ENCODE peak calls at places on chromosomes 2 and 18, in five cellular contexts. One of them, this sample, is unnamed.

GRCh38 chr2:231597014-231597611 is 4.4 kb downstream of the TEX44 start:
- DNase-seq in GM13977: peak
- DNase-seq in CD4-positive, alpha-beta T cell: no peak
- DNase-seq in neural crest cell: no peak
- DNase-seq in fibroblast of lung: peak
- DNase-seq in this sample: no peak

GRCh38 chr2:105504459-105504858 is 105.6 kb upstream of the FHL2 start:
- DNase-seq in neural crest cell: no peak
- DNase-seq in CD4-positive, alpha-beta T cell: no peak
- DNase-seq in GM13977: no peak
- DNase-seq in fibroblast of lung: no peak
- DNase-seq in this sample: no peak

GRCh38 chr2:239930871-239931771 is 94.0 kb downstream of the NDUFA10 start:
- DNase-seq in GM13977: no peak
- DNase-seq in CD4-positive, alpha-beta T cell: no peak
- DNase-seq in neural crest cell: no peak
- DNase-seq in fibroblast of lung: no peak
- DNase-seq in this sample: no peak

GRCh38 chr2:127705281-127706065 is 4.2 kb downstream of the SFT2D3 start:
- DNase-seq in GM13977: no peak
- DNase-seq in CD4-positive, alpha-beta T cell: no peak
- DNase-seq in neural crest cell: no peak
- DNase-seq in fibroblast of lung: peak
- DNase-seq in this sample: no peak

GRCh38 chr2:216195565-216195978 is 86.4 kb downstream of the XRCC5 start:
- DNase-seq in fibroblast of lung: peak
- DNase-seq in neural crest cell: no peak
- DNase-seq in CD4-positive, alpha-beta T cell: no peak
- DNase-seq in GM13977: no peak
- DNase-seq in this sample: no peak

GRCh38 chr2:213420829-213421385 is 136.6 kb downstream of the SPAG16 start:
- DNase-seq in neural crest cell: no peak
- DNase-seq in CD4-positive, alpha-beta T cell: no peak
- DNase-seq in fibroblast of lung: no peak
- DNase-seq in GM13977: no peak
- DNase-seq in this sample: no peak

GRCh38 chr18:12751503-12751884 is 48.7 kb downstream of the PSMG2 start:
- DNase-seq in CD4-positive, alpha-beta T cell: no peak
- DNase-seq in neural crest cell: no peak
- DNase-seq in GM13977: peak
- DNase-seq in fibroblast of lung: no peak
- DNase-seq in this sample: no peak

GRCh38 chr2:152468832-152469692 is 134.1 kb downstream of the FMNL2 start:
- DNase-seq in fibroblast of lung: no peak
- DNase-seq in CD4-positive, alpha-beta T cell: no peak
- DNase-seq in GM13977: no peak
- DNase-seq in neural crest cell: no peak
- DNase-seq in this sample: no peak

GRCh38 chr2:29443086-29443485 is 327.9 kb downstream of the CLIP4 start:
- DNase-seq in fibroblast of lung: no peak
- DNase-seq in GM13977: no peak
- DNase-seq in CD4-positive, alpha-beta T cell: no peak
- DNase-seq in neural crest cell: no peak
- DNase-seq in this sample: no peak

GRCh38 chr2:1799174-1799573 is 54.9 kb upstream of the PXDN start:
- DNase-seq in CD4-positive, alpha-beta T cell: no peak
- DNase-seq in neural crest cell: no peak
- DNase-seq in GM13977: no peak
- DNase-seq in fibroblast of lung: no peak
- DNase-seq in this sample: no peak

GRCh38 chr2:21468609-21469008 is 344.8 kb downstream of the TDRD15 start:
- DNase-seq in neural crest cell: no peak
- DNase-seq in fibroblast of lung: no peak
- DNase-seq in CD4-positive, alpha-beta T cell: no peak
- DNase-seq in GM13977: no peak
- DNase-seq in this sample: no peak

GRCh38 chr18:76823574-76823973 is 1.2 kb downstream of the ZNF236 start:
- DNase-seq in CD4-positive, alpha-beta T cell: no peak
- DNase-seq in neural crest cell: peak
- DNase-seq in GM13977: peak
- DNase-seq in fibroblast of lung: peak
- DNase-seq in this sample: peak

GRCh38 chr18:78753240-78753639 is 226.4 kb upstream of the SALL3 start:
- DNase-seq in GM13977: no peak
- DNase-seq in fibroblast of lung: no peak
- DNase-seq in CD4-positive, alpha-beta T cell: no peak
- DNase-seq in neural crest cell: no peak
- DNase-seq in this sample: no peak

GRCh38 chr2:145845207-145845894 is 1325.4 kb upstream of the ZEB2 start:
- DNase-seq in fibroblast of lung: peak
- DNase-seq in neural crest cell: no peak
- DNase-seq in GM13977: no peak
- DNase-seq in CD4-positive, alpha-beta T cell: no peak
- DNase-seq in this sample: peak

GRCh38 chr2:239348563-239349447 is 52.0 kb downstream of the HDAC4 start:
- DNase-seq in neural crest cell: no peak
- DNase-seq in GM13977: no peak
- DNase-seq in CD4-positive, alpha-beta T cell: no peak
- DNase-seq in fibroblast of lung: no peak
- DNase-seq in this sample: no peak

GRCh38 chr2:63494968-63495367 is 93.3 kb downstream of the WDPCP start:
- DNase-seq in GM13977: no peak
- DNase-seq in CD4-positive, alpha-beta T cell: no peak
- DNase-seq in fibroblast of lung: no peak
- DNase-seq in neural crest cell: no peak
- DNase-seq in this sample: no peak

GRCh38 chr2:1612391-1613077 is 131.8 kb downstream of the PXDN start:
- DNase-seq in fibroblast of lung: no peak
- DNase-seq in neural crest cell: no peak
- DNase-seq in CD4-positive, alpha-beta T cell: no peak
- DNase-seq in GM13977: no peak
- DNase-seq in this sample: no peak

GRCh38 chr18:57441395-57441794 is 6.2 kb downstream of the ONECUT2 start:
- DNase-seq in fibroblast of lung: no peak
- DNase-seq in CD4-positive, alpha-beta T cell: no peak
- DNase-seq in GM13977: peak
- DNase-seq in neural crest cell: no peak
- DNase-seq in this sample: no peak

GRCh38 chr18:37540424-37541121 is 25.0 kb downstream of the CELF4 start:
- DNase-seq in fibroblast of lung: no peak
- DNase-seq in neural crest cell: no peak
- DNase-seq in GM13977: no peak
- DNase-seq in CD4-positive, alpha-beta T cell: no peak
- DNase-seq in this sample: no peak

GRCh38 chr2:42886921-42887320 is 94.5 kb upstream of the HAAO start:
- DNase-seq in GM13977: no peak
- DNase-seq in fibroblast of lung: peak
- DNase-seq in neural crest cell: no peak
- DNase-seq in CD4-positive, alpha-beta T cell: no peak
- DNase-seq in this sample: no peak

GRCh38 chr2:17373736-17374135 is 144.5 kb downstream of the RAD51AP2 start:
- DNase-seq in neural crest cell: no peak
- DNase-seq in CD4-positive, alpha-beta T cell: no peak
- DNase-seq in fibroblast of lung: peak
- DNase-seq in GM13977: no peak
- DNase-seq in this sample: no peak

GRCh38 chr18:41905786-41906527 is 49.1 kb upstream of the PIK3C3 start:
- DNase-seq in CD4-positive, alpha-beta T cell: no peak
- DNase-seq in neural crest cell: no peak
- DNase-seq in fibroblast of lung: no peak
- DNase-seq in GM13977: no peak
- DNase-seq in this sample: no peak

GRCh38 chr2:108987111-108987510 is 1.9 kb downstream of the EDAR start:
- DNase-seq in fibroblast of lung: no peak
- DNase-seq in GM13977: no peak
- DNase-seq in CD4-positive, alpha-beta T cell: peak
- DNase-seq in neural crest cell: no peak
- DNase-seq in this sample: no peak

GRCh38 chr18:67133669-67134068 is 382.9 kb downstream of the DSEL start:
- DNase-seq in fibroblast of lung: no peak
- DNase-seq in CD4-positive, alpha-beta T cell: no peak
- DNase-seq in neural crest cell: no peak
- DNase-seq in GM13977: no peak
- DNase-seq in this sample: no peak

GRCh38 chr2:127508621-127509034 is 17.7 kb downstream of the IWS1 start:
- DNase-seq in GM13977: peak
- DNase-seq in CD4-positive, alpha-beta T cell: no peak
- DNase-seq in neural crest cell: no peak
- DNase-seq in fibroblast of lung: peak
- DNase-seq in this sample: no peak

GRCh38 chr2:125745514-125745913 is 910.4 kb upstream of the GYPC start:
- DNase-seq in neural crest cell: peak
- DNase-seq in fibroblast of lung: peak
- DNase-seq in GM13977: no peak
- DNase-seq in CD4-positive, alpha-beta T cell: no peak
- DNase-seq in this sample: peak

GRCh38 chr2:231926761-231927565 is 767 bp upstream of the NPPC start:
- DNase-seq in CD4-positive, alpha-beta T cell: no peak
- DNase-seq in fibroblast of lung: no peak
- DNase-seq in GM13977: peak
- DNase-seq in neural crest cell: no peak
- DNase-seq in this sample: no peak

GRCh38 chr18:62979172-62979571 is 263.8 kb downstream of the PHLPP1 start:
- DNase-seq in GM13977: no peak
- DNase-seq in CD4-positive, alpha-beta T cell: no peak
- DNase-seq in neural crest cell: no peak
- DNase-seq in fibroblast of lung: peak
- DNase-seq in this sample: no peak

GRCh38 chr2:149329470-149330126 is 789 bp upstream of the LYPD6 start:
- DNase-seq in neural crest cell: peak
- DNase-seq in GM13977: peak
- DNase-seq in fibroblast of lung: peak
- DNase-seq in CD4-positive, alpha-beta T cell: no peak
- DNase-seq in this sample: no peak

GRCh38 chr18:23133860-23134779 is 1.2 kb upstream of the CABLES1 start:
- DNase-seq in neural crest cell: no peak
- DNase-seq in CD4-positive, alpha-beta T cell: no peak
- DNase-seq in fibroblast of lung: no peak
- DNase-seq in GM13977: peak
- DNase-seq in this sample: peak

GRCh38 chr2:8171608-8172007 is 510.2 kb upstream of the ID2 start:
- DNase-seq in fibroblast of lung: no peak
- DNase-seq in GM13977: no peak
- DNase-seq in neural crest cell: no peak
- DNase-seq in CD4-positive, alpha-beta T cell: no peak
- DNase-seq in this sample: no peak

GRCh38 chr18:49672853-49673252 is 111.0 kb downstream of the LIPG start:
- DNase-seq in CD4-positive, alpha-beta T cell: no peak
- DNase-seq in GM13977: no peak
- DNase-seq in neural crest cell: no peak
- DNase-seq in fibroblast of lung: no peak
- DNase-seq in this sample: no peak
- TF ChIP-seq CTCF in CD4-positive, alpha-beta T cell: no peak
- TF ChIP-seq CTCF in GM13977: no peak
- TF ChIP-seq CTCF in neural crest cell: no peak
- TF ChIP-seq CTCF in fibroblast of lung: no peak
- TF ChIP-seq CTCF in this sample: no peak

GRCh38 chr2:46167406-46167805 is 129.8 kb upstream of the EPAS1 start:
- DNase-seq in GM13977: no peak
- DNase-seq in fibroblast of lung: no peak
- DNase-seq in neural crest cell: no peak
- DNase-seq in CD4-positive, alpha-beta T cell: no peak
- DNase-seq in this sample: no peak
- TF ChIP-seq CTCF in GM13977: no peak
- TF ChIP-seq CTCF in fibroblast of lung: no peak
- TF ChIP-seq CTCF in neural crest cell: no peak
- TF ChIP-seq CTCF in CD4-positive, alpha-beta T cell: no peak
- TF ChIP-seq CTCF in this sample: no peak

DNA sequence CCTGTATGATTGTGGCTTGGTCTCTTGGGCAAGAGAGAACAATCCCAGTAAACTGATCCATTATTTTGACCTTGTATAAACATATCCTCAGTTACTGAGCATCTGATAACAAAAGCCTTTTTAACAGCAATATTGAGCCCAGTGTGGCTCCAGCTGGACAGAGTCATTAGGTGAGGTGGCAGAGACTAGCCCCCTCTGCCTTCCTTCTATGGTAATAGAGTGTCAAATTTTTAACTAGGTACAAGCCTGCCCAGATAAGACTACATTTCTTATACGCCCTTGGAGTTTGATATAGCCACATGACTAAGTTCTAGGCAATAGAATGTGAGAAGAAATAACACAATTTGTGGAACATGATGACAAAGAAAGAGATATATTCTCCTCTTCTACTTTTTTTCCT is 56.2 kb downstream of the HNMT start:
- DNase-seq in GM13977: no peak
- DNase-seq in fibroblast of lung: no peak
- DNase-seq in neural crest cell: no peak
- DNase-seq in CD4-positive, alpha-beta T cell: no peak
- DNase-seq in this sample: no peak
- TF ChIP-seq CTCF in GM13977: no peak
- TF ChIP-seq CTCF in fibroblast of lung: no peak
- TF ChIP-seq CTCF in neural crest cell: no peak
- TF ChIP-seq CTCF in CD4-positive, alpha-beta T cell: no peak
- TF ChIP-seq CTCF in this sample: no peak

DNA sequence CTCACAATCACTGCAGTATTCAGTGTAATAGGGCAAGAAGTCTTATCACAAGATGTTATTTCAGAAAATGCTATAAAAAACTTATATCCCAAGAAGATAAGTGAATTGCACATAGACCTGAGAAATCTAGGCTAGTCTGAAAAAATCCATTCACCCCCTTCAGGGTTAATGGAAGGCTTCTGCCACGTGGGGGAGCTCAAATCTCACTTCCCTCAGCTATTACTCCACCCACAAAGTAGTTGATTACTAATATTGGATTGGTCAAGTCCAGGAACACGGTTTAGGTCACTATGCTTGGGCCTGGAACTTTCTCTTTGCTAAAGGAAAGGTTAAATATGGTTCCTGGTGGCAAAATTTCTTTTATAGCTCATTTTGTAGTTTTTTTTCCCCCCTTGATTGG is 51.2 kb upstream of the ADAM23 start:
- DNase-seq in neural crest cell: peak
- DNase-seq in GM13977: peak
- DNase-seq in fibroblast of lung: peak
- DNase-seq in CD4-positive, alpha-beta T cell: no peak
- DNase-seq in this sample: peak
- TF ChIP-seq CTCF in neural crest cell: peak
- TF ChIP-seq CTCF in GM13977: peak
- TF ChIP-seq CTCF in fibroblast of lung: peak
- TF ChIP-seq CTCF in CD4-positive, alpha-beta T cell: peak
- TF ChIP-seq CTCF in this sample: peak

GRCh38 chr2:64767670-64768425 is 114.1 kb upstream of the SERTAD2 start:
- DNase-seq in CD4-positive, alpha-beta T cell: peak
- DNase-seq in fibroblast of lung: peak
- DNase-seq in GM13977: peak
- DNase-seq in neural crest cell: peak
- DNase-seq in this sample: peak
- TF ChIP-seq CTCF in CD4-positive, alpha-beta T cell: peak
- TF ChIP-seq CTCF in fibroblast of lung: no peak
- TF ChIP-seq CTCF in GM13977: peak
- TF ChIP-seq CTCF in neural crest cell: no peak
- TF ChIP-seq CTCF in this sample: peak

GRCh38 chr2:222038086-222038802 is 260.6 kb downstream of the PAX3 start:
- DNase-seq in GM13977: no peak
- DNase-seq in neural crest cell: no peak
- DNase-seq in CD4-positive, alpha-beta T cell: no peak
- DNase-seq in fibroblast of lung: peak
- DNase-seq in this sample: no peak
- TF ChIP-seq CTCF in GM13977: peak
- TF ChIP-seq CTCF in neural crest cell: peak
- TF ChIP-seq CTCF in CD4-positive, alpha-beta T cell: no peak
- TF ChIP-seq CTCF in fibroblast of lung: peak
- TF ChIP-seq CTCF in this sample: peak

This sample was measured in OCI-LY7.